ENCODE peak calls at places on chromosomes 12 and 14, in seven cellular contexts. O, J, W, Y, M, T and N are unnamed samples.

GRCh38 chr14:73818821-73819220 is 32.8 kb upstream of the PTGR2 start:
- DNase-seq in T (no peak), O (no peak), J (no peak), Y (no peak), W (no peak), M (no peak), N (no peak)

GRCh38 chr14:100640481-100641273 is 53.5 kb upstream of the BEGAIN start:
- DNase-seq in M (no peak), O (no peak), Y (no peak), J (no peak), T (no peak), W (peak; percentile 79), N (peak; percentile 39)

GRCh38 chr12:9925746-9926393 is 6.3 kb downstream of the CLEC2A start:
- DNase-seq in Y (no peak), O (no peak), M (peak; percentile 10), T (no peak), W (peak; percentile 23), J (no peak), N (no peak)

GRCh38 chr14:77730976-77731497 is 23.1 kb downstream of the SLIRP start:
- DNase-seq in J (no peak), T (no peak), Y (no peak), O (no peak), W (no peak), M (no peak), N (no peak)

GRCh38 chr12:28222081-28222700 is 31.9 kb downstream of the CCDC91 start:
- DNase-seq in J (peak; percentile 53), M (no peak), Y (no peak), W (peak; percentile 58), T (no peak), O (no peak), N (peak; percentile 20)

GRCh38 chr12:55112378-55112777 is 13.8 kb upstream of the OR9K2 start:
- DNase-seq in W (no peak), O (no peak), M (no peak), J (no peak), T (no peak), Y (no peak), N (no peak)

GRCh38 chr14:45811155-45811554 is 558.2 kb upstream of the MIS18BP1 start:
- DNase-seq in T (no peak), Y (no peak), M (no peak), W (no peak), J (no peak), O (no peak), N (no peak)

GRCh38 chr14:56858422-56858821 is 48.1 kb upstream of the OTX2 start:
- DNase-seq in Y (no peak), W (no peak), M (no peak), O (no peak), J (no peak), T (no peak), N (no peak)

GRCh38 chr12:93807354-93807753 is 130.2 kb downstream of the CRADD start:
- DNase-seq in T (no peak), W (no peak), Y (no peak), O (no peak), M (no peak), J (no peak), N (no peak)

DNA sequence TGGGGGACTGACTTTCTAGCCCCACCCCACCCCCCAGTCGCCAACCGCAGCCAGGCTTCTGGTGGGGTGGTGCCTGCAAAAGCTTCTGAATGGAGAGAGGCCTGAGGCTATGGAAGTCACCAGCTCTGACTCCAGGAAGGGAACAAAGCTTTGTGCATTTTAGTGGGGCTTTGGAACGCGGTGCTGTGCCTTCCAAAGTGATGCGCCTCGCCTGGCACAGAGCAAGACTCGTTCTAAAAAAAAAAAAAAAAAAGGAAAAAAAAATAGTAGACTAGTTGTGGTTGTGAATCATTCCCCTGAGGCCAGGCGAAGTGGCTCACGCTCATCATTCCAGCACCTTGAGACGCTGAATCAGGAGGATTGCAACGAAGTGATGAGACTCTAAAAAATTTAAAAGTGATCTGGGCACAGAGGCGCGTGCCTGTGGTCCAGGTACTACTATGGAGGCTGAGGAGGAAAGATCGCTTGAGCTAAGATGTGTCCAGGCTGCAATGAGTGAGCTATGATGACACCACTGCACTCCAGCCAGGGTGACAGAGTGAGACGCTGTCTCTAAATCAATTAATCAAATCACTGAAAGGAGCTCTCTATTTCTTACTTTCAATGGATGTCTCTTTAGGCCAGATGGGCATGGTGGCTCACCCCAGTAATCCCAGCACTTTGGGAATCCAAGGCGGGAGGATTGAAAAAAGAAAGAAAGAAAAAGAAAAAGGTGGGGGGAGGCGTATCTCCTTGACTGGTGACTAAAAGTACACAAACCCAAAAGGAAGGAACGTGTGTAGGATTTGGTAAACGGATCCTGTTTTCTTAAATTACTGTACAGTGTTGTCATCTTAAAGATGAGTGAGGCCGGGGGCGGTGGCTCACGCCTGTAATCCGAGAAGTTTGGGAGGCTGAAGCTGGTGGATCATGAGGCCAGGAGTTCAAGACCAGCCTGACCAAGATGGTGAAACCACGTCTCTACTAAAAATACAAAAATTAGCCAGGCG is 259.6 kb upstream of the ALG10B start:
- DNase-seq in J (no peak), O (no peak), Y (no peak), W (no peak), M (no peak), T (no peak), N (no peak)
- H3K9me3 ChIP-seq in J (no peaks in the 10 kb centered on the region), O (no peaks in the 10 kb centered on the region), Y (no peaks in the 10 kb centered on the region), W (no peaks in the 10 kb centered on the region), M (no peaks in the 10 kb centered on the region), T (no peaks in the 10 kb centered on the region), N (no peaks in the 10 kb centered on the region)

DNA sequence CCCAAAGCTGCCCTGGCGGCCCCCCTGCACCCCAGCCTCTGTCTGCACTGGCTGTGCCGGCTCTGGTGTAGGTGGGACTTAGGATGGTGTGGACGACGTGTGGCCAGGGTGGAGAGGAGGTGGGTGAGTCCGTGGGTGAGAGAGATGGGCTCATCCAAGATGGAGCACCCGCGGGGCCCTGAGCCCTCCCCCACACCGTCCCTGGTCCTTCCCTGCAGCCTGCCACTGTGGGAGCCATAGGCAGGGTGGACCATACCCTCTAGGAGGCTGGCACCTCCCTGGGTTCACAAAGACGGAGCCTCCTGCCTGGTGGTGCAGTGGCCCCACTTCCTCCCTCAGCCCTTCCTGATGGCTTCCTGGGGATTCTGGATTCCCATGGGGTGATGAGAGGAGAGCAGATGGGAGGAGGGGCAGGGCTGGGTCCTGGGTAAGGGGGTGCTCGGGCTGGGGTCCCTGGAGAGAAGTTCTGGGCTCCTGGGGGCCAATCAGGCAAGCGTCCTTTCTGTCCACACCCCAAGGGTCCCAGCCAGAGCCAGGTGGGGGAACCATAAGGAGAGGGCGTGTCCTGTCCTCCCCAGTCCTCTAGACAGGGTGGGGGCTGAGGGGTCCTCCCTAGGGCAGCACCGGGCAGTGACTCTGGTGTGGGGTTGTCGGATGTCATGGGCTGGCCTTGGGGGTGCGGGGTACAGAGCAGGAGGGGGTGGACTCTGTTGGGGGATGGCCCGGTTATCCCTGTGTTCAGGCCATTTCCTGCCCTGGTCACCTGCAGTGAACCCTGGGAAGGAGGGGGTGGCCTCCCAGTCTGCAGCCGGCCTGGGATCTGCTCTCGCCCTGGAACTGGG is 384.8 kb downstream of the TMEM121 start:
- DNase-seq in J (peak; percentile 59), T (no peak), Y (no peak), M (no peak), W (no peak), O (no peak), N (no peak)
- H3K9me3 ChIP-seq in J (no peaks in the 10 kb centered on the region), T (no peaks in the 10 kb centered on the region), Y (no peaks in the 10 kb centered on the region), M (no peaks in the 10 kb centered on the region), W (no peaks in the 10 kb centered on the region), O (peaks cover 8% of the 10 kb centered on the region), N (no peaks in the 10 kb centered on the region)

DNA sequence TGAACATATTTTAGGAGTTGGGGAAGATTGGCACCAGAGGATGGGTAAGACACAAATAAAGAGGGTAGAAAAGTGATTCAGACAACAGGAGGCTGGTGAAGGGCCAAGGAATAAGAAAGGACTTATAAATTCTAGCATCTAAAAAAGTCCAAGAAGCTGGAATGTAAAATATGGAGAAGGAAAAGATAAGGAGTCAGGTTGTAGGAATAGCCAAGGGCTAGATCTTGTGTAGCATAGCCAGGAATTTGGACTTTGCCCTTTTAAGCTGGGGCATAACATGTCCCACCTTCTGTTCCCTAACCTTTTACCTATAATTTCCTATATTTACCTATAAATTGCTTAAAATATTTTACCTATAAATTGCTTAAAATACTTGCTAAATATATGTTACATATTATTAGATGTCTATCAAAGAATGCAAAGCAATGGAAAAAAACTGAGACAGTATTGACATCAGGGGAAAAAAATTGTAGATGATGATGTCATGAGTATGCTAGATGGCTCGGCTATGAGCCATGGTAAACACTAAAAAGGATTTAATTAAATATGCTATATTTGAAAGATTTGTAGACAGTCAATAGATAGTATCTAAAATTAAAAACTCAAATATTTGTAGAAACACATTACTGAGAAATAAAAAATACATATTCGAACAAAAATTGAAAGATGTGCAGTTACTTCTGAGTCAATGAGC is 99.7 kb upstream of the PLEKHG7 start:
- DNase-seq in T (no peak), Y (no peak), W (peak; percentile 40), J (no peak), O (no peak), M (no peak), N (no peak)
- H3K9me3 ChIP-seq in T (no peaks in the 10 kb centered on the region), Y (peaks cover 3% of the 10 kb centered on the region), W (no peaks in the 10 kb centered on the region), J (peaks cover 4% of the 10 kb centered on the region), O (no peaks in the 10 kb centered on the region), M (no peaks in the 10 kb centered on the region), N (no peaks in the 10 kb centered on the region)

DNA sequence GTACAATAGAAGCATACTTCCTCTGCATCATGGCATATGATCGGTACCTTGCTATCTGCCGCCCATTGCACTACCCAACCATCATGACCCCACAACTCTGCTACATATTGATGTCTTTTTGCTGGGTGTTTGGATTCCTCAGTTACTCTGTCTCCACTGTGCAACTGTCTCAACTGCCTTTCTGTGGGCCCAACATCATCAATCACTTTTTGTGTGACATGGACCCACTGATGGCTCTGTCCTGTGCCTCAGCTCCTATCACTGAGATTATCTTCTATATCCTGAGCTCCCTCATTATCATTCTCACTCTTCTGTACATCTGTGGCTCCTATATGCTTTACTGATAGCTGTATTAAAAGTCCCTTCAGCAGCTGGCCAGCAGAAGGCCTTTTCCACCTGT is 13.9 kb upstream of the OR11H6 start:
- DNase-seq in T (no peak), J (no peak), Y (no peak), O (no peak), W (no peak), M (no peak), N (no peak)
- H3K9me3 ChIP-seq in T (no peaks in the 10 kb centered on the region), J (no peaks in the 10 kb centered on the region), Y (no peaks in the 10 kb centered on the region), O (no peaks in the 10 kb centered on the region), W (no peaks in the 10 kb centered on the region), M (no peaks in the 10 kb centered on the region), N (no peaks in the 10 kb centered on the region)

GRCh38 chr12:14400599-14400998 is 35.1 kb downstream of the ATF7IP start:
- DNase-seq in T (no peak), O (no peak), J (no peak), W (no peak), M (no peak), Y (no peak), N (no peak)
- H3K9me3 ChIP-seq in T (peaks cover 17% of the 10 kb centered on the region), O (peaks cover 22% of the 10 kb centered on the region), J (peaks cover 4% of the 10 kb centered on the region), W (no peaks in the 10 kb centered on the region), M (no peaks in the 10 kb centered on the region), Y (no peaks in the 10 kb centered on the region), N (no peaks in the 10 kb centered on the region)

GRCh38 chr12:132365226-132365625 is 35.8 kb upstream of the GALNT9 start:
- DNase-seq in J (peak; percentile 21), Y (no peak), T (no peak), W (no peak), O (no peak), M (no peak), N (no peak)
- H3K9me3 ChIP-seq in J (no peaks in the 10 kb centered on the region), Y (no peaks in the 10 kb centered on the region), T (no peaks in the 10 kb centered on the region), W (no peaks in the 10 kb centered on the region), O (peaks cover 7% of the 10 kb centered on the region), M (no peaks in the 10 kb centered on the region), N (no peaks in the 10 kb centered on the region)

DNA sequence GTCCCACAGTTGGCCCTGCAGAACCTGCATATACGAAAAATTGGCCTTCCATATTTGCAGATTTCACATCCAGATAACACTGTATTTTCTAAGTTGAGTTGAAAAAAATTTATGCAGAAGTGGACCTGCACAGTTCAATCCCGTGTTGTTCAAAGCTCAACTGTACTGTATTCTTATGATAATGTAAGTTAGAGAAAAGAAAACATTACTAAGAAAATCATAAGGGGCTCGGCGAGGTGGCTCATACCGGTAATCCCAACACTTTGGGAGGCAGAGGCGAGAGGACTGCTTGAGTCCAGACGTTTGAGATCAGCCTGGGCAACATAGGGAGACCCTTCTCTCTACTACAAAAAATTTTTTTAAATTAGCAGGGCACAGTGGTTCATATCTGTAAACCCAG is 18.2 kb upstream of the SLC35E3 start:
- DNase-seq in O (no peak), W (no peak), Y (no peak), J (no peak), T (no peak), M (no peak), N (no peak)
- H3K9me3 ChIP-seq in O (no peaks in the 10 kb centered on the region), W (no peaks in the 10 kb centered on the region), Y (no peaks in the 10 kb centered on the region), J (no peaks in the 10 kb centered on the region), T (no peaks in the 10 kb centered on the region), M (no peaks in the 10 kb centered on the region), N (no peaks in the 10 kb centered on the region)